ENCODE peak calls at places on chromosomes 3 and 15, in seven cellular contexts. One of them, this sample, is unnamed. For H3K9me3, the result is how much of the 10 kb centered on the place peaks cover.

GRCh38 chr15:72688697-72689096 is 2.7 kb downstream of the BBS4 start:
- DNase-seq in upper lobe of left lung: no peak
- DNase-seq in sigmoid colon: no peak
- DNase-seq in esophagus muscularis mucosa: no peak
- DNase-seq in HepG2: no peak
- DNase-seq in K562: no peak
- DNase-seq in stomach: no peak
- DNase-seq in this sample: no peak

GRCh38 chr15:53193149-53193548 is 403.0 kb upstream of the ONECUT1 start:
- DNase-seq in upper lobe of left lung: no peak
- DNase-seq in sigmoid colon: no peak
- DNase-seq in esophagus muscularis mucosa: no peak
- DNase-seq in HepG2: peak
- DNase-seq in K562: no peak
- DNase-seq in stomach: no peak
- DNase-seq in this sample: no peak

GRCh38 chr3:53773586-53774368 is 72.4 kb downstream of the CHDH start:
- DNase-seq in upper lobe of left lung: no peak
- DNase-seq in sigmoid colon: no peak
- DNase-seq in esophagus muscularis mucosa: no peak
- DNase-seq in HepG2: no peak
- DNase-seq in K562: no peak
- DNase-seq in stomach: no peak
- DNase-seq in this sample: no peak

GRCh38 chr3:49813497-49814174 is at the start of gene UBA7:
- DNase-seq in upper lobe of left lung: peak
- DNase-seq in sigmoid colon: peak
- DNase-seq in esophagus muscularis mucosa: no peak
- DNase-seq in HepG2: peak
- DNase-seq in K562: no peak
- DNase-seq in stomach: peak
- DNase-seq in this sample: peak

GRCh38 chr15:101134780-101135179 is 117.1 kb downstream of the CHSY1 start:
- DNase-seq in upper lobe of left lung: no peak
- DNase-seq in sigmoid colon: no peak
- DNase-seq in esophagus muscularis mucosa: no peak
- DNase-seq in HepG2: no peak
- DNase-seq in K562: no peak
- DNase-seq in stomach: no peak
- DNase-seq in this sample: no peak

GRCh38 chr15:90143176-90143655 is 40.9 kb upstream of the IDH2 start:
- DNase-seq in upper lobe of left lung: peak
- DNase-seq in sigmoid colon: peak
- DNase-seq in esophagus muscularis mucosa: no peak
- DNase-seq in HepG2: no peak
- DNase-seq in K562: peak
- DNase-seq in stomach: peak
- DNase-seq in this sample: peak

GRCh38 chr3:9098716-9099675 is 135.7 kb upstream of the RAD18 start:
- DNase-seq in upper lobe of left lung: no peak
- DNase-seq in sigmoid colon: no peak
- DNase-seq in esophagus muscularis mucosa: no peak
- DNase-seq in HepG2: no peak
- DNase-seq in K562: no peak
- DNase-seq in stomach: no peak
- DNase-seq in this sample: no peak

GRCh38 chr3:57794501-57794900 is 38.4 kb downstream of the SLMAP start:
- DNase-seq in upper lobe of left lung: no peak
- DNase-seq in sigmoid colon: no peak
- DNase-seq in esophagus muscularis mucosa: no peak
- DNase-seq in HepG2: no peak
- DNase-seq in K562: no peak
- DNase-seq in stomach: no peak
- DNase-seq in this sample: no peak

GRCh38 chr3:36911990-36912804 is 32.7 kb downstream of the TRANK1 start:
- DNase-seq in upper lobe of left lung: no peak
- DNase-seq in sigmoid colon: no peak
- DNase-seq in esophagus muscularis mucosa: no peak
- DNase-seq in HepG2: peak
- DNase-seq in K562: peak
- DNase-seq in stomach: no peak
- DNase-seq in this sample: no peak

GRCh38 chr3:119469378-119470189 is 821 bp downstream of the POGLUT1 start:
- DNase-seq in upper lobe of left lung: no peak
- DNase-seq in sigmoid colon: no peak
- DNase-seq in esophagus muscularis mucosa: no peak
- DNase-seq in HepG2: no peak
- DNase-seq in K562: no peak
- DNase-seq in stomach: no peak
- DNase-seq in this sample: no peak

GRCh38 chr3:194134231-194134756 is 1.7 kb upstream of the HES1 start:
- DNase-seq in upper lobe of left lung: peak
- DNase-seq in sigmoid colon: peak
- DNase-seq in esophagus muscularis mucosa: peak
- DNase-seq in HepG2: no peak
- DNase-seq in K562: no peak
- DNase-seq in stomach: peak
- DNase-seq in this sample: peak

GRCh38 chr3:58202917-58203360 is 7.8 kb downstream of the DNASE1L3 start:
- DNase-seq in upper lobe of left lung: no peak
- DNase-seq in sigmoid colon: no peak
- DNase-seq in esophagus muscularis mucosa: no peak
- DNase-seq in HepG2: no peak
- DNase-seq in K562: no peak
- DNase-seq in stomach: no peak
- DNase-seq in this sample: no peak

GRCh38 chr15:68980786-68981185 is 33.7 kb upstream of the NOX5 start:
- DNase-seq in upper lobe of left lung: no peak
- DNase-seq in sigmoid colon: no peak
- DNase-seq in esophagus muscularis mucosa: no peak
- DNase-seq in HepG2: no peak
- DNase-seq in K562: no peak
- DNase-seq in stomach: no peak
- DNase-seq in this sample: no peak

GRCh38 chr15:66369773-66370651 is 13.5 kb upstream of the TIPIN start:
- DNase-seq in upper lobe of left lung: no peak
- DNase-seq in sigmoid colon: no peak
- DNase-seq in esophagus muscularis mucosa: no peak
- DNase-seq in HepG2: no peak
- DNase-seq in K562: peak
- DNase-seq in stomach: no peak
- DNase-seq in this sample: no peak

GRCh38 chr3:159855599-159856495 is 132.8 kb upstream of the IL12A start:
- DNase-seq in upper lobe of left lung: no peak
- DNase-seq in sigmoid colon: no peak
- DNase-seq in esophagus muscularis mucosa: no peak
- DNase-seq in HepG2: no peak
- DNase-seq in K562: no peak
- DNase-seq in stomach: no peak
- DNase-seq in this sample: no peak

GRCh38 chr15:75695634-75696302 is 16.9 kb downstream of the CSPG4 start:
- DNase-seq in upper lobe of left lung: no peak
- DNase-seq in sigmoid colon: no peak
- DNase-seq in esophagus muscularis mucosa: no peak
- DNase-seq in HepG2: no peak
- DNase-seq in K562: no peak
- DNase-seq in stomach: no peak
- DNase-seq in this sample: no peak

GRCh38 chr3:13831386-13831996 is 48.4 kb downstream of the WNT7A start:
- DNase-seq in upper lobe of left lung: no peak
- DNase-seq in sigmoid colon: no peak
- DNase-seq in esophagus muscularis mucosa: no peak
- DNase-seq in HepG2: no peak
- DNase-seq in K562: no peak
- DNase-seq in stomach: no peak
- DNase-seq in this sample: no peak

GRCh38 chr15:50234764-50235163 is 30.8 kb downstream of the HDC start:
- DNase-seq in upper lobe of left lung: no peak
- DNase-seq in sigmoid colon: no peak
- DNase-seq in esophagus muscularis mucosa: no peak
- DNase-seq in HepG2: no peak
- DNase-seq in K562: no peak
- DNase-seq in stomach: no peak
- DNase-seq in this sample: no peak

GRCh38 chr15:38824719-38825118 is 260.1 kb upstream of the RASGRP1 start:
- DNase-seq in upper lobe of left lung: no peak
- DNase-seq in sigmoid colon: no peak
- DNase-seq in esophagus muscularis mucosa: peak
- DNase-seq in HepG2: no peak
- DNase-seq in K562: no peak
- DNase-seq in stomach: no peak
- DNase-seq in this sample: no peak

GRCh38 chr15:79329186-79329611 is 18.3 kb downstream of the TMED3 start:
- DNase-seq in upper lobe of left lung: no peak
- DNase-seq in sigmoid colon: no peak
- DNase-seq in esophagus muscularis mucosa: peak
- DNase-seq in HepG2: peak
- DNase-seq in K562: peak
- DNase-seq in stomach: no peak
- DNase-seq in this sample: no peak

GRCh38 chr3:73801444-73801843 is 176.7 kb upstream of the PDZRN3 start:
- DNase-seq in upper lobe of left lung: no peak
- DNase-seq in sigmoid colon: no peak
- DNase-seq in esophagus muscularis mucosa: no peak
- DNase-seq in HepG2: no peak
- DNase-seq in K562: no peak
- DNase-seq in stomach: no peak
- DNase-seq in this sample: no peak

GRCh38 chr15:39785139-39785538 is 2.5 kb upstream of the FSIP1 start:
- DNase-seq in upper lobe of left lung: no peak
- DNase-seq in sigmoid colon: no peak
- DNase-seq in esophagus muscularis mucosa: no peak
- DNase-seq in HepG2: no peak
- DNase-seq in K562: no peak
- DNase-seq in stomach: no peak
- DNase-seq in this sample: no peak

GRCh38 chr3:166760114-166760513 is 620.0 kb downstream of the ZBBX start:
- DNase-seq in upper lobe of left lung: no peak
- DNase-seq in sigmoid colon: no peak
- DNase-seq in esophagus muscularis mucosa: no peak
- DNase-seq in HepG2: no peak
- DNase-seq in K562: no peak
- DNase-seq in stomach: no peak
- DNase-seq in this sample: no peak

GRCh38 chr3:72517804-72518442 is 330.3 kb downstream of the SHQ1 start:
- DNase-seq in upper lobe of left lung: no peak
- DNase-seq in sigmoid colon: no peak
- DNase-seq in esophagus muscularis mucosa: no peak
- DNase-seq in HepG2: no peak
- DNase-seq in K562: no peak
- DNase-seq in stomach: no peak
- DNase-seq in this sample: peak
- TF ChIP-seq POLR2AphosphoS5 in upper lobe of left lung: no peak
- TF ChIP-seq POLR2AphosphoS5 in sigmoid colon: no peak
- TF ChIP-seq POLR2AphosphoS5 in esophagus muscularis mucosa: no peak
- TF ChIP-seq POLR2AphosphoS5 in HepG2: no peak
- TF ChIP-seq POLR2AphosphoS5 in K562: no peak
- TF ChIP-seq POLR2AphosphoS5 in stomach: no peak
- TF ChIP-seq POLR2AphosphoS5 in this sample: peak

DNA sequence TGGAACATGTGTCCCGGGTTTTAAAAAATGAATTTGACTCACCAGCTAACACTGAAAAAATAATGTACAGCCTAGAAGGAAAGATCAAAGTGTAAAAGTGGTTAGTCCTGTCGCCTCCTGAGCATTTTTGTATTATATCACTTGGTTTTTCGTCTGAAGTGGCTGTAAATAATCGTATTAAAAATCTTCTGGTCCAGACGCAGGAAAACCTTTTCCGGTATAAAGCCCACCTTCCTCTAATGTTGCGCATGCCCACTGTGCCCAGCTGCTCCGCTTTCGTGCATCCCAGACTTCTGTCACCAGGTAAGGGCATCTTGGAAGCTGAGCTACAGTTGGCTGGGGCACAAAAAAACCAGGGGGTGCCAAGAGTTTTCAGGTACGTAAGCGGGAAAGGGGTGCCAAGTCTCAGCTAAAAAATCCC is 656 bp upstream of the MYNN start:
- DNase-seq in upper lobe of left lung: no peak
- DNase-seq in sigmoid colon: peak
- DNase-seq in esophagus muscularis mucosa: peak
- DNase-seq in HepG2: peak
- DNase-seq in K562: peak
- DNase-seq in stomach: peak
- DNase-seq in this sample: peak
- TF ChIP-seq EP300 in upper lobe of left lung: no peak
- TF ChIP-seq EP300 in sigmoid colon: no peak
- TF ChIP-seq EP300 in esophagus muscularis mucosa: no peak
- TF ChIP-seq EP300 in HepG2: no peak
- TF ChIP-seq EP300 in K562: no peak
- TF ChIP-seq EP300 in stomach: no peak
- TF ChIP-seq EP300 in this sample: no peak

DNA sequence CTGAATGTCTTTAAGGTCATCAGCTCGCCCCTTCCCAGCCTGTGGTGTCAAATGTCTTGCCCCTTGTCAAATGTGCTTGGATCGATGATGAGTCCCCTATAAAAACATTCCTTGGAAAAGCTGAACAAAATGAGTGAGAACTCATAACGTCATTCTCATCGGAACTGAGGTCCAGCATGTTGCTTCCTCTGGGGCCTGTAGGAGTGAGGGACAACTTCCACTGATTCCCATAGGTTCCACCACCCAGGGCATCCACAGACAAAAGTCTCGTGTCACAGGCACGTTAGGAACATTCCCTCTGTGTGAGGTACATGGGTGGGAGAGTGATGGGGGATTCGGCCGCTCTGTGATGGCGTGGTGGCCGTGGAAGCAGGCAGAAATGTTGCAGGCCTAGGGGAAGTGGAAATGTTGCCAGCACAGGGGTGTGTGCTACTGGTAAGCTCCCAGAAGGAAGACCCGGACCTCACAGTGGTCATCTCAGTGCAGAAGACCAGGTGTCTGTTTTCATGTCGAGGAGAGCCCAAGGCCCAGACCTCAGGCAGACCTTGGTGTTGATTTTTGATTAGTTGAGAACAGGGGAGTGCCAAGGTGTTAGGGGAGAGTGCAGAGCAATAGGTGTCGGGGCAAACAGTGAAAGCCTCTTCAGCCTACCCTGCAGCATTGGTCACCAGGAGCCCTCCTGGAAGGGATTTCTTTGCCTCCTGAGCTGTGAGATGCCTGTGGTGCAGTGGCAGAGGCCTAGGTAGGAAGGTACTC is 96.8 kb downstream of the SNRPN start:
- DNase-seq in upper lobe of left lung: no peak
- DNase-seq in sigmoid colon: peak
- DNase-seq in esophagus muscularis mucosa: peak
- DNase-seq in HepG2: no peak
- DNase-seq in K562: no peak
- DNase-seq in stomach: no peak
- DNase-seq in this sample: no peak
- H3K9me3 ChIP-seq in upper lobe of left lung: half or more
- H3K9me3 ChIP-seq in sigmoid colon: half or more
- H3K9me3 ChIP-seq in esophagus muscularis mucosa: half or more
- H3K9me3 ChIP-seq in HepG2: half or more
- H3K9me3 ChIP-seq in K562: under half
- H3K9me3 ChIP-seq in stomach: half or more
- H3K9me3 ChIP-seq in this sample: half or more

DNA sequence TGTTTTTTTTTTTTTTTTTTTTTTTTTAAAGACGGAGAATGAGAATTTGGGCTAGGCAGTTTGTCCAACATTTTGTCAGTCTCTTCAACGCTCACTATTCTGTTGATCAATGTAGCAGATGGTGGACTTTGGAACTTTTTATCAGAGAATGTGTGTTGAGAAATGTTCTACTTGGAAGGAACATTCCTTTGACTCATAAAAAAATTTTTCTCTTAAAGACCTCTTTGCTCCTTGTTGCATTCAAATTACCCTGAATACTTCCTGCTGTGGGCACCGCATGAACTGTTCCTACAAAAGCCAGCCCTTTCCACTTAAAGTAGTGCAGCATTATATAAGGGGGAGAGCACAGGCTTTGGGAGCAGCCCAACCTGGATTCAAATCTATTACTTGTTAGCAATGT is 182.9 kb downstream of the AKAP13 start:
- DNase-seq in upper lobe of left lung: no peak
- DNase-seq in sigmoid colon: no peak
- DNase-seq in esophagus muscularis mucosa: no peak
- DNase-seq in HepG2: peak
- DNase-seq in K562: no peak
- DNase-seq in stomach: peak
- DNase-seq in this sample: no peak
- TF ChIP-seq POLR2AphosphoS5 in upper lobe of left lung: no peak
- TF ChIP-seq POLR2AphosphoS5 in sigmoid colon: no peak
- TF ChIP-seq POLR2AphosphoS5 in esophagus muscularis mucosa: no peak
- TF ChIP-seq POLR2AphosphoS5 in HepG2: no peak
- TF ChIP-seq POLR2AphosphoS5 in K562: no peak
- TF ChIP-seq POLR2AphosphoS5 in stomach: peak
- TF ChIP-seq POLR2AphosphoS5 in this sample: peak